ENCODE peak calls at places on chromosomes 6 and 20, in ten cellular contexts. One of them, this sample, is unnamed.
A peak's percentile ranks its signal among the peaks of the same experiment; 100 is the strongest.

GRCh38 chr20:18224968-18225568 is 63.3 kb upstream of the ZNF133 start:
- DNase-seq in left lung: no peak
- DNase-seq in heart right ventricle: peak; percentile 20
- DNase-seq in uterus: no peak
- DNase-seq in cardiac fibroblast: peak; percentile 76
- DNase-seq in HCT116: peak; percentile 12
- DNase-seq in IMR-90: peak; percentile 64
- DNase-seq in upper lobe of right lung: no peak
- DNase-seq in PC-3: peak; percentile 82
- DNase-seq in keratinocyte: no peak
- DNase-seq in this sample: no peak

GRCh38 chr6:50116390-50116789 is 66.7 kb upstream of the DEFB112 start:
- DNase-seq in left lung: no peak
- DNase-seq in heart right ventricle: no peak
- DNase-seq in uterus: no peak
- DNase-seq in cardiac fibroblast: no peak
- DNase-seq in HCT116: no peak
- DNase-seq in IMR-90: no peak
- DNase-seq in upper lobe of right lung: no peak
- DNase-seq in PC-3: no peak
- DNase-seq in keratinocyte: no peak
- DNase-seq in this sample: no peak

GRCh38 chr20:6866741-6867140 is 99.3 kb downstream of the BMP2 start:
- DNase-seq in left lung: no peak
- DNase-seq in heart right ventricle: no peak
- DNase-seq in uterus: no peak
- DNase-seq in cardiac fibroblast: no peak
- DNase-seq in HCT116: no peak
- DNase-seq in IMR-90: no peak
- DNase-seq in upper lobe of right lung: no peak
- DNase-seq in PC-3: no peak
- DNase-seq in keratinocyte: no peak
- DNase-seq in this sample: no peak

GRCh38 chr6:16257999-16258708 is 19.8 kb downstream of the GMPR start:
- DNase-seq in left lung: no peak
- DNase-seq in heart right ventricle: no peak
- DNase-seq in uterus: peak; percentile 46
- DNase-seq in cardiac fibroblast: peak; percentile 26
- DNase-seq in HCT116: no peak
- DNase-seq in IMR-90: peak; percentile 17
- DNase-seq in upper lobe of right lung: no peak
- DNase-seq in PC-3: peak; percentile 3
- DNase-seq in keratinocyte: no peak
- DNase-seq in this sample: no peak

GRCh38 chr6:143279385-143279784 is 171.1 kb downstream of the ADAT2 start:
- DNase-seq in left lung: no peak
- DNase-seq in heart right ventricle: no peak
- DNase-seq in uterus: no peak
- DNase-seq in cardiac fibroblast: peak; percentile 40
- DNase-seq in HCT116: peak; percentile 13
- DNase-seq in IMR-90: peak; percentile 21
- DNase-seq in upper lobe of right lung: no peak
- DNase-seq in PC-3: peak; percentile 25
- DNase-seq in keratinocyte: no peak
- DNase-seq in this sample: no peak

GRCh38 chr6:27332692-27333641 is 20.9 kb upstream of the POM121L2 start:
- DNase-seq in left lung: no peak
- DNase-seq in heart right ventricle: no peak
- DNase-seq in uterus: peak; percentile 40
- DNase-seq in cardiac fibroblast: peak; percentile 41
- DNase-seq in HCT116: peak; percentile 76
- DNase-seq in IMR-90: peak; percentile 71
- DNase-seq in upper lobe of right lung: no peak
- DNase-seq in PC-3: peak; percentile 77
- DNase-seq in keratinocyte: peak; percentile 38
- DNase-seq in this sample: no peak

GRCh38 chr20:4560667-4561066 is 161.0 kb upstream of the PRND start:
- DNase-seq in left lung: no peak
- DNase-seq in heart right ventricle: no peak
- DNase-seq in uterus: no peak
- DNase-seq in cardiac fibroblast: no peak
- DNase-seq in HCT116: no peak
- DNase-seq in IMR-90: peak; percentile 86
- DNase-seq in upper lobe of right lung: no peak
- DNase-seq in PC-3: no peak
- DNase-seq in keratinocyte: no peak
- DNase-seq in this sample: no peak

GRCh38 chr6:124132256-124132655 is 328.6 kb downstream of the NKAIN2 start:
- DNase-seq in left lung: no peak
- DNase-seq in heart right ventricle: no peak
- DNase-seq in uterus: no peak
- DNase-seq in cardiac fibroblast: peak; percentile 12
- DNase-seq in HCT116: no peak
- DNase-seq in IMR-90: no peak
- DNase-seq in upper lobe of right lung: no peak
- DNase-seq in PC-3: no peak
- DNase-seq in keratinocyte: no peak
- DNase-seq in this sample: no peak

GRCh38 chr20:49349678-49350077 is 71.8 kb upstream of the ZNFX1 start:
- DNase-seq in left lung: no peak
- DNase-seq in heart right ventricle: no peak
- DNase-seq in uterus: peak; percentile 76
- DNase-seq in cardiac fibroblast: peak; percentile 23
- DNase-seq in HCT116: no peak
- DNase-seq in IMR-90: no peak
- DNase-seq in upper lobe of right lung: no peak
- DNase-seq in PC-3: no peak
- DNase-seq in keratinocyte: no peak
- DNase-seq in this sample: peak; percentile 80

GRCh38 chr6:29528300-29528931 is 31.1 kb downstream of the UBD start:
- DNase-seq in left lung: no peak
- DNase-seq in heart right ventricle: no peak
- DNase-seq in uterus: no peak
- DNase-seq in cardiac fibroblast: no peak
- DNase-seq in HCT116: no peak
- DNase-seq in IMR-90: no peak
- DNase-seq in upper lobe of right lung: no peak
- DNase-seq in PC-3: no peak
- DNase-seq in keratinocyte: no peak
- DNase-seq in this sample: no peak

GRCh38 chr6:12315292-12316081 is 25.3 kb downstream of the EDN1 start:
- DNase-seq in left lung: no peak
- DNase-seq in heart right ventricle: no peak
- DNase-seq in uterus: no peak
- DNase-seq in cardiac fibroblast: no peak
- DNase-seq in HCT116: no peak
- DNase-seq in IMR-90: no peak
- DNase-seq in upper lobe of right lung: no peak
- DNase-seq in PC-3: no peak
- DNase-seq in keratinocyte: no peak
- DNase-seq in this sample: no peak

GRCh38 chr6:12313992-12314589 is 23.9 kb downstream of the EDN1 start:
- DNase-seq in left lung: no peak
- DNase-seq in heart right ventricle: no peak
- DNase-seq in uterus: no peak
- DNase-seq in cardiac fibroblast: peak; percentile 47
- DNase-seq in HCT116: peak; percentile 59
- DNase-seq in IMR-90: peak; percentile 35
- DNase-seq in upper lobe of right lung: no peak
- DNase-seq in PC-3: peak; percentile 96
- DNase-seq in keratinocyte: no peak
- DNase-seq in this sample: no peak

GRCh38 chr6:12312736-12313135 is 22.6 kb downstream of the EDN1 start:
- DNase-seq in left lung: no peak
- DNase-seq in heart right ventricle: no peak
- DNase-seq in uterus: no peak
- DNase-seq in cardiac fibroblast: no peak
- DNase-seq in HCT116: no peak
- DNase-seq in IMR-90: no peak
- DNase-seq in upper lobe of right lung: no peak
- DNase-seq in PC-3: no peak
- DNase-seq in keratinocyte: no peak
- DNase-seq in this sample: no peak

GRCh38 chr6:12314751-12315150 is 24.6 kb downstream of the EDN1 start:
- DNase-seq in left lung: no peak
- DNase-seq in heart right ventricle: no peak
- DNase-seq in uterus: no peak
- DNase-seq in cardiac fibroblast: no peak
- DNase-seq in HCT116: no peak
- DNase-seq in IMR-90: no peak
- DNase-seq in upper lobe of right lung: no peak
- DNase-seq in PC-3: no peak
- DNase-seq in keratinocyte: no peak
- DNase-seq in this sample: no peak

DNA sequence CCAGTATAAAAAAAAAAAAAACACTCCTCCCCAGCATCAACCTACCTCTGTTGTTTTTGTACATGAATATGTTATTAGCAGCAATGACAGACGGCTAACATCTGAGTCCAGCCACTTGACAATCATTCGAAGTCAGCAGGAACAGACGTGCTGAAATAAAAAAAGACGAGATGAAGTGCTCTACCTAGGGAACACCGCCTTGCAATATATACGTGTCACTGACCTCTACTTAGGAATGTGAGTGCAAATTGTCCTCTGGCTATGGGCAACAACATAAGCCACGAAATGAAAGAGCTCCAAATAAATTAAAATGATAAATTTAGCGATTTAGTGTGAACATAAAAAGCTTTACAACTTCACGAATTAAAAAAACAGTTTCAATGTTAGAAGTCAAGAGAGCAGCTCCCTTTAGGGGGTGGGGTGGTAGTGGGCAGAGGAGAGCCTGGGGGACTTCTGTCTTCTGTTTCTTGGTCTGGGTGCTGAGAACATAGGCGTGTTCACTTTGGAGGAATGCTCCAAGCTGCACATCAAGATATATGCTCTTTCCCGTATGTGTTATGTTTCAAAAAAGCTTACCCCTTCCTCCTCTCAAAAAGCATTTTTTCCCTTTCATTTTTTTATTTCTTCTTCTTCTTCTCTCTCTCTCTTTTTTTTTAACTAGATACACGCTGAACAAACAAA is 23.3 kb downstream of the EDN1 start:
- DNase-seq in left lung: no peak
- DNase-seq in heart right ventricle: no peak
- DNase-seq in uterus: no peak
- DNase-seq in cardiac fibroblast: no peak
- DNase-seq in HCT116: no peak
- DNase-seq in IMR-90: no peak
- DNase-seq in upper lobe of right lung: no peak
- DNase-seq in PC-3: no peak
- DNase-seq in keratinocyte: no peak
- DNase-seq in this sample: no peak
- H3K4me3 ChIP-seq in left lung: no peak overlapping the region
- H3K4me3 ChIP-seq in heart right ventricle: no peak overlapping the region
- H3K4me3 ChIP-seq in uterus: no peak overlapping the region
- H3K4me3 ChIP-seq in cardiac fibroblast: no peak overlapping the region
- H3K4me3 ChIP-seq in HCT116: no peak overlapping the region
- H3K4me3 ChIP-seq in IMR-90: no peak overlapping the region
- H3K4me3 ChIP-seq in upper lobe of right lung: no peak overlapping the region
- H3K4me3 ChIP-seq in PC-3: no peak overlapping the region
- H3K4me3 ChIP-seq in keratinocyte: peak overlapping the region; percentile 1
- H3K4me3 ChIP-seq in this sample: no peak overlapping the region

GRCh38 chr20:57693002-57693582 is 16.7 kb downstream of the PMEPA1 start:
- DNase-seq in left lung: peak; percentile 53
- DNase-seq in heart right ventricle: no peak
- DNase-seq in uterus: no peak
- DNase-seq in cardiac fibroblast: no peak
- DNase-seq in HCT116: peak; percentile 62
- DNase-seq in IMR-90: no peak
- DNase-seq in upper lobe of right lung: peak; percentile 76
- DNase-seq in PC-3: peak; percentile 100
- DNase-seq in keratinocyte: peak; percentile 95
- DNase-seq in this sample: no peak
- TF ChIP-seq CTCF in left lung: no peak
- TF ChIP-seq CTCF in heart right ventricle: no peak
- TF ChIP-seq CTCF in uterus: no peak
- TF ChIP-seq CTCF in cardiac fibroblast: no peak
- TF ChIP-seq CTCF in HCT116: peak; percentile 47
- TF ChIP-seq CTCF in IMR-90: no peak
- TF ChIP-seq CTCF in upper lobe of right lung: peak; percentile 34
- TF ChIP-seq CTCF in PC-3: peak; percentile 93
- TF ChIP-seq CTCF in keratinocyte: peak; percentile 60
- TF ChIP-seq CTCF in this sample: no peak

DNA sequence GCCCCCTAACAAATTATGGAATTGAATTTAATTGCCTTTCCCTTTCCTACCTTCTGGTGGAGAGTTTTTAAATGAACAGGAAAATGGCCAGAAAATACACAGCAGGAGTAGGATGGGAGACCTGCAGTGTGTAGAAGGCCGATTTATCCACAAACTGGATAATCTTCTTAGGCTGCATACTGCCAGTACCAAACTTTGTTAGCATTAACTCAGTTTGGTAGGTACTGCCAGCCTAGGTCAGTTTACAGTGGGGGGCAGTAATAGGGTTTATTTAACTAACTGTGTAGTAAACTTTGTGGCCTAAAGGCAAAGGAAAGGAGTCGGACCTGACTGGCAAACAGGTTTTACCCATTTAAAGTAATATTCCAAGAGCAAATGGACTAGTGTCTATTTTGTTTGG is 4.6 kb downstream of the NCOA3 start:
- DNase-seq in left lung: no peak
- DNase-seq in heart right ventricle: no peak
- DNase-seq in uterus: no peak
- DNase-seq in cardiac fibroblast: no peak
- DNase-seq in HCT116: no peak
- DNase-seq in IMR-90: no peak
- DNase-seq in upper lobe of right lung: no peak
- DNase-seq in PC-3: peak; percentile 85
- DNase-seq in keratinocyte: no peak
- DNase-seq in this sample: no peak
- H3K4me3 ChIP-seq in left lung: no peak overlapping the region
- H3K4me3 ChIP-seq in heart right ventricle: no peak overlapping the region
- H3K4me3 ChIP-seq in uterus: no peak overlapping the region
- H3K4me3 ChIP-seq in cardiac fibroblast: no peak overlapping the region
- H3K4me3 ChIP-seq in HCT116: no peak overlapping the region
- H3K4me3 ChIP-seq in IMR-90: no peak overlapping the region
- H3K4me3 ChIP-seq in upper lobe of right lung: no peak overlapping the region
- H3K4me3 ChIP-seq in PC-3: peak overlapping the region; percentile 31
- H3K4me3 ChIP-seq in keratinocyte: no peak overlapping the region
- H3K4me3 ChIP-seq in this sample: no peak overlapping the region

DNA sequence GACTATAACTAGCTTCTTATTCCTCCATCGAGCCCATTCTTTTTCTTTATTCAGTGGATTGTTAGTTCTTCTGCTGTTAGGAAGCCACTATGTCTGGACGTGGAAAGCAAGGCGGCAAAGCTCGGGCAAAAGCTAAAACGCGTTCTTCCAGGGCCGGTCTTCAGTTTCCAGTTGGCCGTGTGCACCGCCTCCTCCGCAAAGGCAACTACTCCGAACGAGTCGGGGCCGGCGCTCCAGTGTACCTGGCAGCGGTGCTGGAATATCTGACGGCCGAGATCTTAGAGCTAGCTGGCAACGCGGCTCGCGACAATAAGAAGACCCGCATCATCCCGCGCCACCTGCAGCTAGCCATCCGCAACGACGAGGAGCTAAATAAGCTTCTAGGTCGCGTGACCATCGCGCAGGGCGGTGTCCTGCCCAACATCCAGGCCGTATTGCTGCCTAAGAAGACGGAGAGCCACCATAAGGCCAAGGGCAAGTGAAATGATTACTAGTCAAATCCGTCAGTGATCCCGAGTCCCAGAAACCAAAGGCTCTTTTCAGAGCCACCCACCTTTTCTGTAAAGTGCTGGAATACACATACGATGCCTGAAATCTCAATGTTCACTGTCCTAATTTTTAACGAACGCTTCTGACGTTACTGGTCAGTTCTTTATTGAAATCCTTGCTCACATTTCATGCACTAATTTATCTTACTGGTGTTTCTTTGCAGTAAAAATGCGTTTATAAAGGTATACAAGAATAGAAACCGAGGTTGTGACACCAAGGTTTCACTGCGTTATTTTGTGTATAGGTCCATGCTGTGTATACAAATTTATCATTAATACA is 129.9 kb downstream of the HFE start:
- DNase-seq in left lung: peak; percentile 84
- DNase-seq in heart right ventricle: peak; percentile 83
- DNase-seq in uterus: peak; percentile 83
- DNase-seq in cardiac fibroblast: peak; percentile 89
- DNase-seq in HCT116: no peak
- DNase-seq in IMR-90: peak; percentile 90
- DNase-seq in upper lobe of right lung: peak; percentile 87
- DNase-seq in PC-3: no peak
- DNase-seq in keratinocyte: no peak
- DNase-seq in this sample: peak; percentile 80
- TF ChIP-seq CTCF in left lung: peak; percentile 24
- TF ChIP-seq CTCF in heart right ventricle: peak; percentile 41
- TF ChIP-seq CTCF in uterus: peak; percentile 26
- TF ChIP-seq CTCF in cardiac fibroblast: peak; percentile 44
- TF ChIP-seq CTCF in HCT116: no peak
- TF ChIP-seq CTCF in IMR-90: peak; percentile 52
- TF ChIP-seq CTCF in upper lobe of right lung: peak; percentile 41
- TF ChIP-seq CTCF in PC-3: peak; percentile 35
- TF ChIP-seq CTCF in keratinocyte: peak; percentile 33
- TF ChIP-seq CTCF in this sample: no peak

This sample was measured in lower leg skin.